ENCODE peak calls at places on chromosome 20, in ten cellular contexts. H is occipital lobe, M is GM04504, Q is hepatic stellate cell, F is NCI-H345, L is sigmoid colon, Z is skeletal muscle cell, U is keratinocyte, N is HCT116, J is GM04503. E is an unnamed sample.
A peak's percentile ranks its signal among the peaks of the same experiment; 100 is the strongest.

GRCh38 chr20:37362231-37362792 is 16.4 kb downstream of the SRC start:
- DNase-seq in H (no peak), M (no peak), Q (no peak), F (no peak), L (peak; percentile 54), Z (no peak), U (no peak), N (no peak), J (no peak), E (no peak)

GRCh38 chr20:22418738-22419137 is 165.6 kb downstream of the FOXA2 start:
- DNase-seq in H (no peak), M (no peak), Q (no peak), F (no peak), L (no peak), Z (no peak), U (no peak), N (no peak), J (no peak), E (no peak)

GRCh38 chr20:17470521-17470920 is 60.7 kb downstream of the BFSP1 start:
- DNase-seq in H (no peak), M (no peak), Q (no peak), F (no peak), L (no peak), Z (no peak), U (no peak), N (no peak), J (no peak), E (no peak)

GRCh38 chr20:37385176-37385575 is 39.2 kb downstream of the SRC start:
- DNase-seq in H (no peak), M (no peak), Q (no peak), F (no peak), L (no peak), Z (no peak), U (no peak), N (no peak), J (no peak), E (no peak)

GRCh38 chr20:44582321-44583025 is at the start of gene PKIG:
- DNase-seq in H (no peak), M (peak; percentile 79), Q (no peak), F (no peak), L (peak; percentile 82), Z (peak; percentile 86), U (no peak), N (no peak), J (peak; percentile 71), E (no peak)

GRCh38 chr20:50172347-50173013 is 18.1 kb upstream of the CEBPB start:
- DNase-seq in H (peak; percentile 16), M (no peak), Q (peak; percentile 91), F (no peak), L (peak; percentile 96), Z (no peak), U (no peak), N (no peak), J (peak; percentile 18), E (no peak)

GRCh38 chr20:37323985-37324384 is 22.0 kb upstream of the SRC start:
- DNase-seq in H (no peak), M (peak; percentile 76), Q (peak; percentile 68), F (no peak), L (no peak), Z (peak; percentile 26), U (no peak), N (no peak), J (peak; percentile 91), E (no peak)

GRCh38 chr20:49115565-49115964 is 69.5 kb downstream of the CSE1L start:
- DNase-seq in H (no peak), M (no peak), Q (peak; percentile 18), F (no peak), L (no peak), Z (no peak), U (no peak), N (no peak), J (no peak), E (no peak)

GRCh38 chr20:51190783-51191180 is 167.9 kb upstream of the KCNG1 start:
- DNase-seq in H (no peak), M (no peak), Q (peak; percentile 44), F (no peak), L (no peak), Z (no peak), U (no peak), N (no peak), J (no peak), E (no peak)

GRCh38 chr20:14745830-14746229 is 408.4 kb upstream of the FLRT3 start:
- DNase-seq in H (no peak), M (no peak), Q (no peak), F (no peak), L (no peak), Z (no peak), U (no peak), N (no peak), J (no peak), E (no peak)

GRCh38 chr20:4195499-4195898 is 180.1 kb upstream of the RNF24 start:
- DNase-seq in H (peak; percentile 28), M (no peak), Q (peak; percentile 57), F (no peak), L (no peak), Z (no peak), U (no peak), N (no peak), J (no peak), E (no peak)

GRCh38 chr20:53265304-53265875 is 293.2 kb downstream of the TSHZ2 start:
- DNase-seq in H (no peak), M (no peak), Q (no peak), F (no peak), L (no peak), Z (no peak), U (no peak), N (no peak), J (no peak), E (no peak)

GRCh38 chr20:45958593-45958992 is 13.4 kb downstream of the ZNF335 start:
- DNase-seq in H (no peak), M (no peak), Q (no peak), F (no peak), L (peak; percentile 9), Z (no peak), U (no peak), N (no peak), J (no peak), E (no peak)

GRCh38 chr20:40706977-40707582 is 18.0 kb upstream of the MAFB start:
- DNase-seq in H (no peak), M (no peak), Q (no peak), F (no peak), L (no peak), Z (no peak), U (no peak), N (peak; percentile 33), J (no peak), E (no peak)

GRCh38 chr20:40651121-40651520 is 37.9 kb downstream of the MAFB start:
- DNase-seq in H (no peak), M (no peak), Q (no peak), F (no peak), L (no peak), Z (no peak), U (no peak), N (no peak), J (no peak), E (no peak)

GRCh38 chr20:63533871-63534393 is 3.2 kb downstream of the PTK6 start:
- DNase-seq in H (no peak), M (no peak), Q (no peak), F (no peak), L (no peak), Z (no peak), U (no peak), N (no peak), J (no peak), E (no peak)

GRCh38 chr20:44427804-44428173 is 47.9 kb upstream of the TTPAL start:
- DNase-seq in H (no peak), M (no peak), Q (no peak), F (no peak), L (no peak), Z (no peak), U (no peak), N (no peak), J (no peak), E (no peak)

GRCh38 chr20:41887500-41887899 is 269.3 kb upstream of the CHD6 start:
- DNase-seq in H (no peak), M (no peak), Q (no peak), F (no peak), L (no peak), Z (no peak), U (no peak), N (no peak), J (no peak), E (no peak)

E was measured in NCI-H187 treated with DMSO at 0.1 percent for 48 hours.